ENCODE peak calls at places on chromosomes 2 and 18, in four cellular contexts. One of them, this sample, is unnamed.

GRCh38 chr18:22613058-22613690 is 195.5 kb upstream of the CTAGE1 start:
- DNase-seq in tibial nerve: no peak
- DNase-seq in stimulated activated CD4-positive, alpha-beta T cell treated with anti-CD3 and anti-CD28 coated beads, Interleukin-1b, Interleukin-23, amount 100 ng/mL, for 1 hour: no peak
- DNase-seq in neural crest cell: no peak
- DNase-seq in this sample: no peak

GRCh38 chr2:241935314-241935713 is 65.8 kb downstream of the RTP5 start:
- DNase-seq in tibial nerve: no peak
- DNase-seq in stimulated activated CD4-positive, alpha-beta T cell treated with anti-CD3 and anti-CD28 coated beads, Interleukin-1b, Interleukin-23, amount 100 ng/mL, for 1 hour: no peak
- DNase-seq in neural crest cell: no peak
- DNase-seq in this sample: no peak

GRCh38 chr2:157221394-157221988 is 36.0 kb upstream of the GALNT5 start:
- DNase-seq in tibial nerve: no peak
- DNase-seq in stimulated activated CD4-positive, alpha-beta T cell treated with anti-CD3 and anti-CD28 coated beads, Interleukin-1b, Interleukin-23, amount 100 ng/mL, for 1 hour: no peak
- DNase-seq in neural crest cell: no peak
- DNase-seq in this sample: no peak

GRCh38 chr2:234261736-234262135 is 211.2 kb downstream of the SPP2 start:
- DNase-seq in tibial nerve: no peak
- DNase-seq in stimulated activated CD4-positive, alpha-beta T cell treated with anti-CD3 and anti-CD28 coated beads, Interleukin-1b, Interleukin-23, amount 100 ng/mL, for 1 hour: no peak
- DNase-seq in neural crest cell: no peak
- DNase-seq in this sample: no peak

GRCh38 chr2:207165121-207166038 is at the start of gene KLF7:
- DNase-seq in tibial nerve: no peak
- DNase-seq in stimulated activated CD4-positive, alpha-beta T cell treated with anti-CD3 and anti-CD28 coated beads, Interleukin-1b, Interleukin-23, amount 100 ng/mL, for 1 hour: peak; percentile 32
- DNase-seq in neural crest cell: peak; percentile 40
- DNase-seq in this sample: peak; percentile 35

GRCh38 chr18:36933552-36933951 is 104.6 kb downstream of the KIAA1328 start:
- DNase-seq in tibial nerve: no peak
- DNase-seq in stimulated activated CD4-positive, alpha-beta T cell treated with anti-CD3 and anti-CD28 coated beads, Interleukin-1b, Interleukin-23, amount 100 ng/mL, for 1 hour: no peak
- DNase-seq in neural crest cell: no peak
- DNase-seq in this sample: no peak

GRCh38 chr2:204533629-204534370 is 11.5 kb upstream of the PARD3B start:
- DNase-seq in tibial nerve: no peak
- DNase-seq in stimulated activated CD4-positive, alpha-beta T cell treated with anti-CD3 and anti-CD28 coated beads, Interleukin-1b, Interleukin-23, amount 100 ng/mL, for 1 hour: no peak
- DNase-seq in neural crest cell: no peak
- DNase-seq in this sample: no peak

GRCh38 chr2:148557844-148558436 is 86.6 kb upstream of the EPC2 start:
- DNase-seq in tibial nerve: no peak
- DNase-seq in stimulated activated CD4-positive, alpha-beta T cell treated with anti-CD3 and anti-CD28 coated beads, Interleukin-1b, Interleukin-23, amount 100 ng/mL, for 1 hour: no peak
- DNase-seq in neural crest cell: no peak
- DNase-seq in this sample: no peak

GRCh38 chr18:42281124-42281523 is 326.1 kb downstream of the PIK3C3 start:
- DNase-seq in tibial nerve: no peak
- DNase-seq in stimulated activated CD4-positive, alpha-beta T cell treated with anti-CD3 and anti-CD28 coated beads, Interleukin-1b, Interleukin-23, amount 100 ng/mL, for 1 hour: no peak
- DNase-seq in neural crest cell: no peak
- DNase-seq in this sample: no peak

GRCh38 chr2:161246301-161246700 is 61.9 kb upstream of the PSMD14 start:
- DNase-seq in tibial nerve: no peak
- DNase-seq in stimulated activated CD4-positive, alpha-beta T cell treated with anti-CD3 and anti-CD28 coated beads, Interleukin-1b, Interleukin-23, amount 100 ng/mL, for 1 hour: no peak
- DNase-seq in neural crest cell: no peak
- DNase-seq in this sample: no peak

GRCh38 chr2:131413148-131413747 is 49.3 kb upstream of the RAB6D start:
- DNase-seq in tibial nerve: peak; percentile 57
- DNase-seq in stimulated activated CD4-positive, alpha-beta T cell treated with anti-CD3 and anti-CD28 coated beads, Interleukin-1b, Interleukin-23, amount 100 ng/mL, for 1 hour: no peak
- DNase-seq in neural crest cell: peak; percentile 45
- DNase-seq in this sample: no peak

GRCh38 chr18:24009651-24010333 is 4.8 kb upstream of the TTC39C start:
- DNase-seq in tibial nerve: no peak
- DNase-seq in stimulated activated CD4-positive, alpha-beta T cell treated with anti-CD3 and anti-CD28 coated beads, Interleukin-1b, Interleukin-23, amount 100 ng/mL, for 1 hour: no peak
- DNase-seq in neural crest cell: no peak
- DNase-seq in this sample: no peak

GRCh38 chr2:55885129-55885943 is 38.2 kb downstream of the EFEMP1 start:
- DNase-seq in tibial nerve: no peak
- DNase-seq in stimulated activated CD4-positive, alpha-beta T cell treated with anti-CD3 and anti-CD28 coated beads, Interleukin-1b, Interleukin-23, amount 100 ng/mL, for 1 hour: no peak
- DNase-seq in neural crest cell: no peak
- DNase-seq in this sample: no peak

GRCh38 chr2:69604026-69604678 is 39.4 kb downstream of the AAK1 start:
- DNase-seq in tibial nerve: no peak
- DNase-seq in stimulated activated CD4-positive, alpha-beta T cell treated with anti-CD3 and anti-CD28 coated beads, Interleukin-1b, Interleukin-23, amount 100 ng/mL, for 1 hour: no peak
- DNase-seq in neural crest cell: no peak
- DNase-seq in this sample: no peak

GRCh38 chr2:96260404-96261260 is 5.2 kb downstream of the TMEM127 start:
- DNase-seq in tibial nerve: peak; percentile 51
- DNase-seq in stimulated activated CD4-positive, alpha-beta T cell treated with anti-CD3 and anti-CD28 coated beads, Interleukin-1b, Interleukin-23, amount 100 ng/mL, for 1 hour: no peak
- DNase-seq in neural crest cell: no peak
- DNase-seq in this sample: peak; percentile 67

This sample was measured in BE2C.